ENCODE peak calls at places on chromosomes 1 and 21, in seven cellular contexts. R is bronchial epithelial cell, O is left ventricle myocardium inferior, Y is IMR-90, B is adrenal gland, H is DND-41, T is tibial artery. N is an unnamed sample.

GRCh38 chr1:23742670-23743286 is 493 bp upstream of the ELOA start:
- DNase-seq in T (peak), H (no peak), B (no peak), O (no peak), Y (no peak), R (peak), N (peak)

GRCh38 chr1:172499636-172500141 is 33.3 kb upstream of the SUCO start:
- DNase-seq in O (no peak), Y (no peak), H (no peak), R (peak), B (no peak), T (no peak), N (peak)

GRCh38 chr1:235567812-235568444 is 63.7 kb upstream of the B3GALNT2 start:
- DNase-seq in R (no peak), T (no peak), H (peak), O (no peak), Y (no peak), B (no peak), N (no peak)

GRCh38 chr1:226405411-226405988 is 2.4 kb downstream of the PARP1 start:
- DNase-seq in R (no peak), T (no peak), Y (no peak), O (no peak), H (no peak), B (no peak), N (no peak)

GRCh38 chr1:41423511-41424191 is 60.8 kb downstream of the EDN2 start:
- DNase-seq in B (no peak), H (no peak), Y (no peak), O (peak), T (no peak), R (no peak), N (no peak)

GRCh38 chr1:76759171-76759860 is 108.0 kb upstream of the ST6GALNAC5 start:
- DNase-seq in O (no peak), B (no peak), H (no peak), Y (no peak), R (no peak), T (no peak), N (no peak)

GRCh38 chr1:169109561-169110134 is 3.2 kb downstream of the ATP1B1 start:
- DNase-seq in R (peak), B (peak), T (no peak), O (peak), Y (peak), H (no peak), N (peak)

GRCh38 chr1:93816970-93817738 is 61.9 kb downstream of the DNTTIP2 start:
- DNase-seq in H (peak), O (no peak), R (peak), B (no peak), Y (peak), T (peak), N (peak)

GRCh38 chr21:23247334-23247733 is 2249.1 kb downstream of the NCAM2 start:
- DNase-seq in R (no peak), O (no peak), T (no peak), B (no peak), Y (no peak), H (no peak), N (no peak)

GRCh38 chr1:33143698-33144097 is 38.1 kb downstream of the TRIM62 start:
- DNase-seq in T (no peak), R (no peak), B (no peak), Y (peak), H (no peak), O (no peak), N (no peak)

GRCh38 chr1:32509939-32510338 is 29.3 kb upstream of the ZBTB8A start:
- DNase-seq in B (no peak), H (no peak), T (no peak), O (no peak), R (no peak), Y (no peak), N (no peak)

GRCh38 chr1:63362578-63362977 is 4.8 kb upstream of the ALG6 start:
- DNase-seq in O (no peak), R (no peak), B (no peak), Y (no peak), H (no peak), T (no peak), N (no peak)

GRCh38 chr1:62687421-62687902 is 724 bp downstream of the DOCK7 start:
- DNase-seq in H (peak), T (peak), R (peak), B (no peak), O (peak), Y (peak), N (peak)

GRCh38 chr21:29453511-29453910 is 154.8 kb downstream of the BACH1 start:
- DNase-seq in O (no peak), R (no peak), Y (no peak), B (no peak), H (no peak), T (no peak), N (no peak)

GRCh38 chr1:158945061-158945460 is 13.7 kb downstream of the PYHIN1 start:
- DNase-seq in Y (no peak), H (no peak), O (no peak), B (no peak), R (no peak), T (no peak), N (no peak)

GRCh38 chr1:19128965-19129514 is 81.0 kb downstream of the UBR4 start:
- DNase-seq in H (no peak), T (no peak), B (no peak), R (no peak), O (no peak), Y (no peak), N (no peak)
- H3K4me3 ChIP-seq in H (no peak), T (no peak), B (no peak), R (no peak), O (no peak), Y (no peak), N (no peak)

GRCh38 chr1:244920911-244921310 is 56.6 kb upstream of the HNRNPU start:
- DNase-seq in H (no peak), Y (peak), R (no peak), B (no peak), T (peak), O (no peak), N (no peak)

GRCh38 chr1:244919320-244920282 is 55.3 kb upstream of the HNRNPU start:
- DNase-seq in H (no peak), R (no peak), Y (no peak), O (no peak), T (no peak), B (no peak), N (no peak)

GRCh38 chr1:244915736-244916135 is 51.4 kb upstream of the HNRNPU start:
- DNase-seq in T (no peak), Y (no peak), B (no peak), H (no peak), R (no peak), O (no peak), N (no peak)

GRCh38 chr1:244917271-244917670 is 52.9 kb upstream of the HNRNPU start:
- DNase-seq in R (no peak), O (no peak), T (no peak), H (no peak), B (no peak), Y (no peak), N (no peak)

GRCh38 chr1:244918422-244919319 is 54.3 kb upstream of the HNRNPU start:
- DNase-seq in O (peak), Y (peak), T (no peak), H (peak), R (peak), B (peak), N (peak)
- TF ChIP-seq CTCF in O (peak), Y (no peak), T (peak), H (peak), R (no peak), B (no peak), N (no peak)

GRCh38 chr1:156920233-156921052 is at the start of gene LRRC71:
- DNase-seq in T (peak), B (peak), O (peak), Y (peak), H (no peak), R (peak), N (peak)
- H3K4me3 ChIP-seq in T (peak), B (no peak), O (peak), Y (peak), H (no peak), R (peak), N (peak)

GRCh38 chr1:29719253-29719652 is 482.9 kb downstream of the PTPRU start:
- DNase-seq in R (peak), O (no peak), Y (peak), H (no peak), T (no peak), B (no peak), N (no peak)
- TF ChIP-seq CTCF in R (no peak), O (no peak), Y (no peak), H (no peak), T (no peak), B (no peak), N (no peak)

DNA sequence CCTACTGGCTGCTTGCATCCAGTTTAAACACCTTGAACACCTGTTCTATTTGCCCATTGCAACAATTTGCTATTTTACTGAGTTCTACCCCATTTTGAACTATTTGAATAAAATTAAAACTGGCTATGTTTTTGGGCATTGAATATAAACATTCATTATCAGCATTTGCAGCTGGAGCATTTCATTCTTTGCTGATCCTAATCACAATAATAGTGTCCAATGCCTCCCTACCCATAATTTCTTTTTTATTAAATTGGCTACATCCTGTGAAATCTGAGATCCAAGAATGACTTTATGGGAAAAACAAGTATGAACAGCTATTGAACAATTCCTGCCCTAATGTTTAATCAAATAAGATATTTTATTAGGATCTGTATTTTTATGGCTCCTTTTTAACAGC is 447.9 kb downstream of the PLA2G4A start:
- DNase-seq in H (no peak), Y (no peak), T (no peak), B (no peak), R (no peak), O (no peak), N (no peak)
- H3K4me3 ChIP-seq in H (no peak), Y (no peak), T (no peak), B (no peak), R (no peak), O (no peak), N (no peak)

N was measured in epithelial cell of esophagus.